ENCODE peak calls at places on chromosomes 5 and 9, in ten cellular contexts. E, B, C, O, A, D, K, J, P and F are unnamed samples.

GRCh38 chr5:89520771-89521170 is 637.8 kb upstream of the MEF2C start:
- DNase-seq in E (no peak), B (no peak), C (no peak), O (no peak), A (no peak), D (no peak), K (no peak), J (no peak), P (no peak), F (no peak)

GRCh38 chr9:83722726-83723495 is 15.2 kb upstream of the UBQLN1 start:
- DNase-seq in E (no peak), B (no peak), C (no peak), O (no peak), A (no peak), D (no peak), K (no peak), J (no peak), P (no peak), F (no peak)

GRCh38 chr5:106853266-106853665 is 817.5 kb downstream of the EFNA5 start:
- DNase-seq in E (no peak), B (peak), C (no peak), O (no peak), A (no peak), D (no peak), K (no peak), J (no peak), P (no peak), F (no peak)

GRCh38 chr5:144335561-144335960 is 164.9 kb downstream of the KCTD16 start:
- DNase-seq in E (no peak), B (no peak), C (no peak), O (no peak), A (no peak), D (no peak), K (no peak), J (no peak), P (no peak), F (no peak)

GRCh38 chr5:64330728-64331231 is 165.1 kb downstream of the RNF180 start:
- DNase-seq in E (no peak), B (no peak), C (no peak), O (peak), A (no peak), D (no peak), K (no peak), J (no peak), P (peak), F (no peak)

GRCh38 chr5:87944553-87945320 is 323.9 kb downstream of the TMEM161B start:
- DNase-seq in E (no peak), B (no peak), C (no peak), O (peak), A (no peak), D (no peak), K (no peak), J (no peak), P (peak), F (peak)

GRCh38 chr5:74028406-74028805 is 402.4 kb downstream of the ARHGEF28 start:
- DNase-seq in E (no peak), B (peak), C (peak), O (no peak), A (no peak), D (no peak), K (no peak), J (peak), P (no peak), F (no peak)

GRCh38 chr5:39016587-39017275 is 57.5 kb downstream of the RICTOR start:
- DNase-seq in E (no peak), B (no peak), C (no peak), O (no peak), A (no peak), D (no peak), K (no peak), J (no peak), P (no peak), F (no peak)

GRCh38 chr5:9230355-9230754 is 315.5 kb downstream of the SEMA5A start:
- DNase-seq in E (no peak), B (no peak), C (no peak), O (no peak), A (no peak), D (no peak), K (no peak), J (no peak), P (no peak), F (no peak)

GRCh38 chr5:55896663-55897062 is 45.5 kb downstream of the IL31RA start:
- DNase-seq in E (no peak), B (no peak), C (no peak), O (no peak), A (no peak), D (no peak), K (no peak), J (no peak), P (no peak), F (no peak)

GRCh38 chr5:76401801-76402250 is 1.3 kb upstream of the IQGAP2 start:
- DNase-seq in E (peak), B (no peak), C (no peak), O (no peak), A (peak), D (no peak), K (no peak), J (no peak), P (no peak), F (no peak)

GRCh38 chr5:181221105-181221791 is 1.8 kb upstream of the TRIM41 start:
- DNase-seq in E (peak), B (no peak), C (no peak), O (no peak), A (no peak), D (no peak), K (no peak), J (no peak), P (no peak), F (no peak)

GRCh38 chr9:97109194-97109811 is 70.4 kb upstream of the CTSV start:
- DNase-seq in E (peak), B (peak), C (peak), O (no peak), A (no peak), D (peak), K (no peak), J (no peak), P (no peak), F (no peak)

GRCh38 chr5:108481355-108481931 is 99.5 kb upstream of the FBXL17 start:
- DNase-seq in E (peak), B (peak), C (peak), O (no peak), A (no peak), D (no peak), K (no peak), J (no peak), P (no peak), F (no peak)

GRCh38 chr5:38719916-38720315 is 125.9 kb upstream of the OSMR start:
- DNase-seq in E (no peak), B (peak), C (no peak), O (no peak), A (no peak), D (no peak), K (no peak), J (no peak), P (no peak), F (no peak)

GRCh38 chr5:33494476-33494875 is 53.7 kb downstream of the TARS1 start:
- DNase-seq in E (no peak), B (no peak), C (no peak), O (no peak), A (no peak), D (no peak), K (no peak), J (no peak), P (no peak), F (no peak)

GRCh38 chr5:16916262-16916878 is 19.7 kb downstream of the MYO10 start:
- DNase-seq in E (no peak), B (peak), C (no peak), O (no peak), A (no peak), D (no peak), K (no peak), J (no peak), P (no peak), F (no peak)

GRCh38 chr9:108119530-108120113 is 630.1 kb upstream of the KLF4 start:
- DNase-seq in E (peak), B (no peak), C (no peak), O (no peak), A (no peak), D (no peak), K (no peak), J (no peak), P (no peak), F (no peak)

GRCh38 chr5:5178121-5178520 is 38.0 kb downstream of the ADAMTS16 start:
- DNase-seq in E (no peak), B (no peak), C (peak), O (no peak), A (no peak), D (no peak), K (no peak), J (no peak), P (no peak), F (no peak)

GRCh38 chr9:127915325-127915752 is 1.5 kb downstream of the ST6GALNAC4 start:
- DNase-seq in E (no peak), B (no peak), C (no peak), O (no peak), A (no peak), D (peak), K (no peak), J (no peak), P (no peak), F (no peak)

GRCh38 chr5:17314907-17315471 is 97.6 kb downstream of the BASP1 start:
- DNase-seq in E (no peak), B (no peak), C (no peak), O (no peak), A (no peak), D (no peak), K (no peak), J (no peak), P (no peak), F (no peak)

GRCh38 chr5:998276-998974 is 10.2 kb upstream of the NKD2 start:
- DNase-seq in E (peak), B (no peak), C (no peak), O (peak), A (no peak), D (no peak), K (no peak), J (no peak), P (peak), F (peak)

GRCh38 chr9:121271368-121272351 is 3.7 kb downstream of the GSN start:
- DNase-seq in E (no peak), B (no peak), C (no peak), O (peak), A (no peak), D (no peak), K (peak), J (no peak), P (peak), F (no peak)

GRCh38 chr5:148776780-148777179 is 49.6 kb upstream of the ADRB2 start:
- DNase-seq in E (no peak), B (peak), C (no peak), O (no peak), A (no peak), D (no peak), K (peak), J (peak), P (no peak), F (no peak)

GRCh38 chr9:131020388-131020787 is 11.4 kb downstream of the LAMC3 start:
- DNase-seq in E (no peak), B (peak), C (no peak), O (no peak), A (no peak), D (no peak), K (peak), J (no peak), P (no peak), F (no peak)

GRCh38 chr9:128190013-128190412 is 1.4 kb downstream of the CIZ1 start:
- DNase-seq in E (no peak), B (no peak), C (no peak), O (no peak), A (no peak), D (no peak), K (no peak), J (no peak), P (no peak), F (no peak)

GRCh38 chr5:147303976-147304375 is 69.2 kb downstream of the STK32A start:
- DNase-seq in E (peak), B (peak), C (no peak), O (no peak), A (no peak), D (no peak), K (no peak), J (no peak), P (no peak), F (no peak)

GRCh38 chr9:83563360-83563759 is 25.2 kb upstream of the FRMD3 start:
- DNase-seq in E (no peak), B (no peak), C (no peak), O (no peak), A (no peak), D (no peak), K (no peak), J (no peak), P (no peak), F (no peak)

GRCh38 chr5:42894057-42894456 is 82.4 kb upstream of the SELENOP start:
- DNase-seq in E (peak), B (no peak), C (no peak), O (peak), A (no peak), D (no peak), K (no peak), J (no peak), P (no peak), F (no peak)

GRCh38 chr5:96714951-96715451 is 52.8 kb downstream of the CAST start:
- DNase-seq in E (peak), B (peak), C (peak), O (no peak), A (no peak), D (peak), K (peak), J (no peak), P (peak), F (no peak)

GRCh38 chr9:94783928-94784327 is 57.4 kb downstream of the AOPEP start:
- DNase-seq in E (no peak), B (no peak), C (no peak), O (no peak), A (no peak), D (no peak), K (no peak), J (no peak), P (no peak), F (no peak)

GRCh38 chr9:133440884-133441283 is 18.7 kb downstream of the ADAMTS13 start:
- DNase-seq in E (no peak), B (no peak), C (no peak), O (no peak), A (peak), D (no peak), K (no peak), J (no peak), P (no peak), F (no peak)

GRCh38 chr9:77544491-77545000 is 103.6 kb downstream of the GNA14 start:
- DNase-seq in E (no peak), B (no peak), C (no peak), O (no peak), A (no peak), D (no peak), K (no peak), J (no peak), P (no peak), F (no peak)

GRCh38 chr5:74241751-74242140 is 398.8 kb downstream of the ENC1 start:
- DNase-seq in E (no peak), B (peak), C (peak), O (no peak), A (no peak), D (no peak), K (no peak), J (peak), P (no peak), F (no peak)

GRCh38 chr5:111394580-111394979 is 117.8 kb downstream of the STARD4 start:
- DNase-seq in E (no peak), B (peak), C (no peak), O (no peak), A (no peak), D (no peak), K (no peak), J (no peak), P (no peak), F (no peak)

GRCh38 chr5:92849798-92850197 is 731.2 kb downstream of the NR2F1-AS1 start:
- DNase-seq in E (no peak), B (no peak), C (no peak), O (no peak), A (no peak), D (no peak), K (no peak), J (no peak), P (no peak), F (no peak)

GRCh38 chr9:106104887-106105286 is 410.5 kb downstream of the TMEM38B start:
- DNase-seq in E (no peak), B (no peak), C (no peak), O (no peak), A (no peak), D (no peak), K (no peak), J (no peak), P (no peak), F (no peak)

GRCh38 chr5:43514471-43514815 is 505 bp downstream of the C5orf34 start:
- DNase-seq in E (no peak), B (peak), C (no peak), O (no peak), A (no peak), D (no peak), K (no peak), J (no peak), P (no peak), F (no peak)

GRCh38 chr5:57501414-57502321 is 19.1 kb upstream of the ACTBL2 start:
- DNase-seq in E (no peak), B (peak), C (no peak), O (no peak), A (no peak), D (no peak), K (no peak), J (no peak), P (no peak), F (no peak)

GRCh38 chr5:172697123-172698121 is 56.4 kb downstream of the NEURL1B start:
- DNase-seq in E (peak), B (peak), C (peak), O (peak), A (peak), D (peak), K (peak), J (peak), P (peak), F (peak)

GRCh38 chr5:172699423-172699822 is 58.4 kb downstream of the NEURL1B start:
- DNase-seq in E (no peak), B (no peak), C (no peak), O (peak), A (no peak), D (no peak), K (no peak), J (no peak), P (peak), F (no peak)

GRCh38 chr5:172700686-172701324 is 59.7 kb downstream of the NEURL1B start:
- DNase-seq in E (no peak), B (peak), C (no peak), O (peak), A (no peak), D (no peak), K (no peak), J (no peak), P (no peak), F (no peak)

GRCh38 chr5:172701336-172702061 is 60.4 kb downstream of the NEURL1B start:
- DNase-seq in E (no peak), B (no peak), C (no peak), O (peak), A (no peak), D (no peak), K (no peak), J (no peak), P (no peak), F (no peak)

GRCh38 chr5:172699999-172700685 is 59.1 kb downstream of the NEURL1B start:
- DNase-seq in E (no peak), B (no peak), C (no peak), O (peak), A (no peak), D (no peak), K (no peak), J (no peak), P (peak), F (no peak)
- H3K4me3 ChIP-seq in E (no peak), B (no peak), C (no peak), O (no peak), A (no peak), D (no peak), K (no peak), J (no peak), P (no peak), F (no peak)

GRCh38 chr5:154157483-154158378 is 32.8 kb upstream of the GALNT10 start:
- DNase-seq in E (no peak), B (no peak), C (no peak), O (no peak), A (no peak), D (no peak), K (no peak), J (no peak), P (no peak), F (no peak)
- TF ChIP-seq CTCF in E (peak), B (peak), C (peak), O (peak), A (no peak), D (peak), K (no peak), J (peak), P (no peak), F (no peak)

GRCh38 chr9:122389195-122389594 is 18.4 kb downstream of the PTGS1 start:
- DNase-seq in E (no peak), B (no peak), C (no peak), O (no peak), A (no peak), D (no peak), K (no peak), J (no peak), P (no peak), F (no peak)

GRCh38 chr9:122392714-122393113 is 21.9 kb downstream of the PTGS1 start:
- DNase-seq in E (no peak), B (no peak), C (no peak), O (no peak), A (no peak), D (no peak), K (no peak), J (no peak), P (no peak), F (no peak)

GRCh38 chr9:122392284-122392683 is 21.5 kb downstream of the PTGS1 start:
- DNase-seq in E (no peak), B (no peak), C (no peak), O (no peak), A (no peak), D (peak), K (no peak), J (no peak), P (no peak), F (no peak)

GRCh38 chr9:122387526-122387925 is 16.7 kb downstream of the PTGS1 start:
- DNase-seq in E (peak), B (no peak), C (no peak), O (no peak), A (no peak), D (no peak), K (no peak), J (no peak), P (no peak), F (no peak)

DNA sequence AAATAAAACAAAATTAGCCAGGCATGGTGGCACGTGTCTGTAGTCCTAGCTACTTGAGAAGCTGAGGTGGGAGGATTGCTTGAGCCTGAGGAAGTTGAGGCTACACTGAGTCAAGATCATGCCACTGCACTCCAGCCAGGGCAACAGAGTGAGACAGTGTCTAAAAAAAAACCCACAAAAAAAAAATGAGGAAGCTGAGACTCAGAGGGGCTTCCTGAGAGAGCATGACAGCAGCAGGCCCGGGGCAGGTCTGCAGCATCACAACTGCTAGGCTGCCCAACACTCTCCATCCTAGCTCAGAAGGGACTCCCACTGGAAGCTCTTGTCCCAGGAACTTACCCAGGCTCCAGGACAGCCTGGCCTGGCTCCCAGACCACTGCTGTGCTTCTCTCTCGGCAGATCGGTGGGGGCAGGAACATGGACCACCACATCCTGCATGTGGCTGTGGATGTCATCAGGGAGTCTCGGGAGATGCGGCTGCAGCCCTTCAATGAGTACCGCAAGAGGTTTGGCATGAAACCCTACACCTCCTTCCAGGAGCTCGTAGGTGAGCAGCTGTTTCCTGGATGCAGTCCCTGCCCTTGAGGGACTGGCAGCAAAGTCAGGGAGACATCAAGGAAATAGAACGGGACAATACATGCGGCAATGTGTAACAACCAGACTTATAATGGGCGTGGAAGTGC is 19.1 kb downstream of the PTGS1 start:
- DNase-seq in E (no peak), B (peak), C (no peak), O (no peak), A (peak), D (no peak), K (peak), J (no peak), P (no peak), F (peak)
- H3K4me3 ChIP-seq in E (no peak), B (no peak), C (no peak), O (no peak), A (no peak), D (no peak), K (no peak), J (no peak), P (no peak), F (no peak)

GRCh38 chr5:141411575-141411974 is 1.2 kb upstream of the PCDHGA10 start:
- DNase-seq in E (no peak), B (no peak), C (no peak), O (no peak), A (no peak), D (no peak), K (no peak), J (no peak), P (no peak), F (no peak)
- TF ChIP-seq CTCF in E (no peak), B (no peak), C (no peak), O (no peak), A (no peak), D (no peak), K (no peak), J (no peak), P (no peak), F (no peak)